ENCODE peak calls at places on chromosome 18, in four cellular contexts. H is GM12865, X is brain microvascular endothelial cell, D is fibroblast of mammary gland. G is an unnamed sample.

GRCh38 chr18:57025525-57025924 is 121.4 kb upstream of the BOD1L2 start:
- DNase-seq in H (no peak), X (no peak), D (peak; percentile 43), G (no peak)

GRCh38 chr18:57916684-57917083 is 113.6 kb upstream of the ATP8B1 start:
- DNase-seq in H (no peak), X (no peak), D (no peak), G (no peak)

GRCh38 chr18:7367336-7367735 is 136.4 kb downstream of the LRRC30 start:
- DNase-seq in H (no peak), X (no peak), D (no peak), G (no peak)

GRCh38 chr18:30359521-30359920 is 683.0 kb downstream of the DSC3 start:
- DNase-seq in H (no peak), X (no peak), D (no peak), G (no peak)

GRCh38 chr18:54613174-54613573 is 22.1 kb downstream of the DYNAP start:
- DNase-seq in H (no peak), X (no peak), D (no peak), G (no peak)

GRCh38 chr18:33421225-33421624 is 19.3 kb downstream of the CCDC178 start:
- DNase-seq in H (no peak), X (no peak), D (no peak), G (no peak)

GRCh38 chr18:22056962-22057361 is 112.4 kb upstream of the GATA6 start:
- DNase-seq in H (no peak), X (no peak), D (no peak), G (no peak)

GRCh38 chr18:7196421-7196820 is 34.5 kb upstream of the LRRC30 start:
- DNase-seq in H (no peak), X (no peak), D (no peak), G (no peak)

GRCh38 chr18:54742654-54743053 is 85.6 kb upstream of the RAB27B start:
- DNase-seq in H (no peak), X (peak; percentile 97), D (peak; percentile 100), G (no peak)

GRCh38 chr18:48335829-48336228 is 73.4 kb downstream of the ZBTB7C start:
- DNase-seq in H (no peak), X (no peak), D (no peak), G (no peak)

GRCh38 chr18:23879126-23879525 is 135.4 kb upstream of the TTC39C start:
- DNase-seq in H (no peak), X (no peak), D (no peak), G (no peak)

GRCh38 chr18:80022613-80023012 is 11.6 kb upstream of the RBFA start:
- DNase-seq in H (peak; percentile 27), X (no peak), D (peak; percentile 41), G (no peak)

GRCh38 chr18:46097853-46098615 is at the start of gene ATP5F1A:
- DNase-seq in H (peak; percentile 92), X (peak; percentile 84), D (peak; percentile 77), G (peak; percentile 72)

GRCh38 chr18:22564036-22564435 is 146.3 kb upstream of the CTAGE1 start:
- DNase-seq in H (no peak), X (peak; percentile 67), D (no peak), G (no peak)

GRCh38 chr18:53838796-53839195 is 385.7 kb downstream of the MBD2 start:
- DNase-seq in H (no peak), X (no peak), D (no peak), G (no peak)

GRCh38 chr18:77067315-77068061 is 65.1 kb downstream of the MBP start:
- DNase-seq in H (peak; percentile 84), X (peak; percentile 97), D (peak; percentile 98), G (no peak)

GRCh38 chr18:5979971-5980457 is 84.7 kb upstream of the TMEM200C start:
- DNase-seq in H (peak; percentile 85), X (no peak), D (no peak), G (no peak)

GRCh38 chr18:78871631-78872030 is 108.0 kb upstream of the SALL3 start:
- DNase-seq in H (no peak), X (no peak), D (no peak), G (no peak)

GRCh38 chr18:5630057-5630765 is 86.4 kb upstream of the EPB41L3 start:
- DNase-seq in H (peak; percentile 49), X (no peak), D (no peak), G (no peak)

GRCh38 chr18:44672506-44672905 is 8.2 kb upstream of the SETBP1 start:
- DNase-seq in H (no peak), X (no peak), D (no peak), G (no peak)

GRCh38 chr18:55821219-55821618 is 233.2 kb upstream of the TCF4 start:
- DNase-seq in H (no peak), X (peak; percentile 45), D (peak; percentile 79), G (no peak)

DNA sequence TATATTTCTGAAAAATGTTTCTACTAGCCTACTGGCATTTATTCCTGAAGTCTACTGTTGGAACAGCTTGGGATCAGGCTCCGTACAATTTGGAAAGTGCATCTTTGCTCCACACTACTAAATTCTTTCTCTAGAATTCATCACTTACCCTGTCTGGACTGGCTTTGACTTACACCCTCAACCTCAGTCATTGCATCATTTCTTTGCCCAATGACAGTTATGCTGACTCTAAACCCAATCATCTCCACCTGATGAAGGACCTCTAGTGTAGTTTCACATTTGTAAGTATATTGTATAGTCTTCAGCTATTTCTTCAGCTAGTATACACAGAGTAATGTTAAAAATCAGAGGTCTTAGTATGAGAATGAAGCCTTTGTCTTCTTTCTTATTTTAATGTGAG is 359.6 kb upstream of the MC4R start:
- DNase-seq in H (no peak), X (no peak), D (no peak), G (no peak)
- H3K4me3 ChIP-seq in H (no peak overlapping the region), X (no peak overlapping the region), D (no peak overlapping the region), G (no peak overlapping the region)

GRCh38 chr18:13218376-13219011 is at the start of gene LDLRAD4:
- DNase-seq in H (no peak), X (no peak), D (no peak), G (no peak)
- H3K4me3 ChIP-seq in H (peak within 1 kb of the TSS; percentile 35), X (peak within 1 kb of the TSS; percentile 9), D (no peak within 1 kb of the TSS), G (peak within 1 kb of the TSS; percentile 81)

GRCh38 chr18:34611904-34612303 is 98.2 kb upstream of the DTNA start:
- DNase-seq in H (no peak), X (no peak), D (no peak), G (no peak)
- H3K4me3 ChIP-seq in H (no peak overlapping the region), X (no peak overlapping the region), D (no peak overlapping the region), G (no peak overlapping the region)

GRCh38 chr18:9824862-9825479 is 60.8 kb upstream of the TXNDC2 start:
- DNase-seq in H (no peak), X (no peak), D (no peak), G (no peak)

GRCh38 chr18:9823805-9824473 is 61.8 kb upstream of the TXNDC2 start:
- DNase-seq in H (no peak), X (peak; percentile 49), D (peak; percentile 71), G (no peak)

GRCh38 chr18:9825571-9826073 is 60.2 kb upstream of the TXNDC2 start:
- DNase-seq in H (no peak), X (peak; percentile 84), D (peak; percentile 97), G (no peak)

GRCh38 chr18:9822587-9822986 is 63.2 kb upstream of the TXNDC2 start:
- DNase-seq in H (no peak), X (no peak), D (no peak), G (no peak)

GRCh38 chr18:9824474-9824832 is 61.3 kb upstream of the TXNDC2 start:
- DNase-seq in H (no peak), X (no peak), D (peak; percentile 50), G (no peak)
- H3K4me3 ChIP-seq in H (no peak overlapping the region), X (no peak overlapping the region), D (no peak overlapping the region), G (no peak overlapping the region)